ENCODE peak calls at places on chromosomes 12 and 14, in seven cellular contexts. V, O, P, S, H, F and W are unnamed samples.
A peak's percentile ranks its signal among the peaks of the same experiment; 100 is the strongest.

GRCh38 chr12:42124764-42125371 is 19.8 kb downstream of the GXYLT1 start:
- DNase-seq in V (no peak), O (peak; percentile 25), P (no peak), S (no peak), H (no peak), F (no peak), W (no peak)

GRCh38 chr12:1794440-1795090 is 25.8 kb upstream of the LRTM2 start:
- DNase-seq in V (no peak), O (no peak), P (no peak), S (no peak), H (no peak), F (no peak), W (no peak)

GRCh38 chr12:70571705-70572269 is 65.4 kb downstream of the PTPRB start:
- DNase-seq in V (no peak), O (peak; percentile 50), P (no peak), S (no peak), H (no peak), F (no peak), W (no peak)

GRCh38 chr14:75648066-75648838 is 12.4 kb downstream of the ERG28 start:
- DNase-seq in V (no peak), O (peak; percentile 98), P (peak; percentile 54), S (peak; percentile 75), H (peak; percentile 30), F (no peak), W (no peak)

GRCh38 chr14:83913466-83913865 is 1616.5 kb upstream of the FLRT2 start:
- DNase-seq in V (no peak), O (no peak), P (no peak), S (no peak), H (no peak), F (no peak), W (no peak)

GRCh38 chr12:14959126-14959440 is 2.3 kb downstream of the ARHGDIB start:
- DNase-seq in V (no peak), O (no peak), P (no peak), S (no peak), H (no peak), F (no peak), W (no peak)

GRCh38 chr12:113478351-113479011 is 6.8 kb upstream of the LHX5 start:
- DNase-seq in V (no peak), O (no peak), P (no peak), S (no peak), H (no peak), F (no peak), W (no peak)

GRCh38 chr14:101122855-101123129 is 219.3 kb upstream of the RTL1 start:
- DNase-seq in V (no peak), O (no peak), P (no peak), S (peak; percentile 9), H (no peak), F (no peak), W (no peak)

GRCh38 chr14:93708800-93709199 is 79.5 kb downstream of the PRIMA1 start:
- DNase-seq in V (no peak), O (no peak), P (no peak), S (no peak), H (no peak), F (no peak), W (no peak)

GRCh38 chr14:65243766-65244442 is 141.6 kb upstream of the MAX start:
- DNase-seq in V (no peak), O (peak; percentile 78), P (no peak), S (no peak), H (no peak), F (no peak), W (no peak)

GRCh38 chr12:33586576-33586975 is 147.0 kb upstream of the SYT10 start:
- DNase-seq in V (no peak), O (no peak), P (no peak), S (no peak), H (no peak), F (no peak), W (no peak)

GRCh38 chr12:7602287-7602686 is 63.4 kb downstream of the APOBEC1 start:
- DNase-seq in V (no peak), O (no peak), P (peak; percentile 22), S (no peak), H (no peak), F (no peak), W (no peak)

GRCh38 chr14:80152166-80152565 is 59.1 kb downstream of the DIO2 start:
- DNase-seq in V (no peak), O (no peak), P (no peak), S (no peak), H (no peak), F (no peak), W (no peak)

GRCh38 chr14:75542585-75543091 is 20.4 kb downstream of the BATF start:
- DNase-seq in V (no peak), O (no peak), P (no peak), S (peak; percentile 67), H (peak; percentile 57), F (peak; percentile 68), W (peak; percentile 44)

GRCh38 chr12:93122569-93123091 is 193.5 kb upstream of the EEA1 start:
- DNase-seq in V (no peak), O (peak; percentile 81), P (no peak), S (no peak), H (peak; percentile 84), F (no peak), W (no peak)

GRCh38 chr14:60760648-60761364 is 26.2 kb downstream of the MNAT1 start:
- DNase-seq in V (peak; percentile 13), O (peak; percentile 29), P (peak; percentile 71), S (no peak), H (no peak), F (no peak), W (no peak)

GRCh38 chr14:38110258-38110657 is 97.4 kb upstream of the SSTR1 start:
- DNase-seq in V (no peak), O (no peak), P (no peak), S (no peak), H (no peak), F (no peak), W (no peak)

GRCh38 chr12:126385785-126386184 is 1320.5 kb downstream of the AACS start:
- DNase-seq in V (no peak), O (no peak), P (no peak), S (no peak), H (no peak), F (no peak), W (no peak)

GRCh38 chr12:12357697-12358476 is 1.0 kb downstream of the BORCS5 start:
- DNase-seq in V (no peak), O (no peak), P (no peak), S (no peak), H (no peak), F (no peak), W (no peak)

GRCh38 chr14:94360945-94361565 is 27.3 kb downstream of the SERPINA1 start:
- DNase-seq in V (no peak), O (peak; percentile 50), P (no peak), S (peak; percentile 14), H (no peak), F (no peak), W (no peak)

GRCh38 chr12:114405449-114406271 is at the start of gene TBX5:
- DNase-seq in V (no peak), O (no peak), P (no peak), S (no peak), H (no peak), F (no peak), W (no peak)

GRCh38 chr14:96391293-96392118 is 422 bp upstream of the AK7 start:
- DNase-seq in V (peak; percentile 86), O (peak; percentile 82), P (peak; percentile 85), S (peak; percentile 98), H (peak; percentile 95), F (peak; percentile 81), W (peak; percentile 93)
- TF ChIP-seq POLR2A in V (peak; percentile 79), O (peak; percentile 66), P (peak; percentile 66), S (no peak), H (no peak), F (peak; percentile 78), W (no peak)

DNA sequence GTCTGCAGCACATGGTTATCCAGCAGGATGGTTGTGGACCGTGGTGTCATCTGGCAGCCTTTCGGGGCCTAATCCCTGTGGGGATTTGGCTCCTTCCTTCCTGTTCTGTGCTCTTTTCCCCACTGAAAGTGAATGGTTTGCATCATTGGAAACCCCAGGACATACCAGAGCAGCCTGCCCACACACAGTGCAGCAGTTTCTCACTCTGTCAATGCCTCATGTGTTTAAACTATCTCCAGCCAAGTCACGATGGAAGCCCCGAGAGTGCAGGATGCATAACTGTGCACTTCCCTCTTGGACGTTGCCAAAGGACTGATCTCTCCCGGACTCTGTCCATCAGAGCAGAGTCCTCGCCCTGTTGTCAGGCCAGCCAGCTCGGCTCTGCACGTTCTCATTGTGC is 29.0 kb upstream of the AMN start:
- DNase-seq in V (no peak), O (no peak), P (no peak), S (peak; percentile 36), H (peak; percentile 41), F (no peak), W (no peak)
- TF ChIP-seq POLR2AphosphoS5 in V (no peak), O (no peak), P (no peak), S (peak; percentile 59), H (peak; percentile 43), F (no peak), W (no peak)

GRCh38 chr12:143964-144649 is 69.8 kb downstream of the SLC6A12 start:
- DNase-seq in V (no peak), O (peak; percentile 62), P (no peak), S (peak; percentile 60), H (no peak), F (no peak), W (no peak)
- TF ChIP-seq POLR2A in V (no peak), O (no peak), P (no peak), S (no peak), H (no peak), F (no peak), W (no peak)

GRCh38 chr12:116135209-116135930 is 142.1 kb downstream of the MED13L start:
- DNase-seq in V (no peak), O (peak; percentile 28), P (peak; percentile 40), S (no peak), H (no peak), F (no peak), W (no peak)

GRCh38 chr12:116133609-116134214 is 143.8 kb downstream of the MED13L start:
- DNase-seq in V (no peak), O (no peak), P (no peak), S (no peak), H (no peak), F (no peak), W (no peak)

GRCh38 chr12:116130431-116130830 is 147.1 kb downstream of the MED13L start:
- DNase-seq in V (no peak), O (no peak), P (no peak), S (no peak), H (no peak), F (no peak), W (no peak)

GRCh38 chr12:116136340-116136739 is 141.2 kb downstream of the MED13L start:
- DNase-seq in V (no peak), O (no peak), P (no peak), S (no peak), H (no peak), F (no peak), W (no peak)

DNA sequence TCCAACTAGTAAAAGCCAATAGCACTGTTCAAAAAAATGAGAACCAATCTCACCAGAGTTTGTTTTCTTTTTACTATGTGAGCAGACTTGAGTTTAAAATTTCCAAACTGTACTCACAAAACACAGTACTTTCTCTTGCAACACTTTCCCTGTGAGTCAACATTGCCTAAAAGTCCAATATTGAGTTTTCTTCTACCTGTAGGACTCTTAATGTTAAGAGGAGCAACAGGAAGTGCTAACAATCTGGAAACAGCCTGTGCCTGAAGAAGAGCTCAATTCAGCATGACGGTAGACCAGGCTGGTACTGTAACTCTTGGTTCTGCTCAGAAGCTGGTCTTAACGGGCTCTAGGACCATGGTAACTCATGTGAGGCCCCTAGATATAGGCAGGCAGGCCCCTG is 144.3 kb downstream of the MED13L start:
- DNase-seq in V (no peak), O (peak; percentile 78), P (no peak), S (no peak), H (no peak), F (no peak), W (no peak)
- TF ChIP-seq POLR2AphosphoS5 in V (no peak), O (no peak), P (no peak), S (peak; percentile 34), H (no peak), F (no peak), W (no peak)